ENCODE peak calls at places on chromosomes 7 and 10, in five cellular contexts. B is heart right ventricle, F is Caco-2, T is small intestine, O is spleen. K is an unnamed sample. For H3K4me1, the result is how much of the 10 kb centered on the place peaks cover.

GRCh38 chr10:108496131-108496530 is 1331.6 kb upstream of the SORCS1 start:
- DNase-seq in B (no peak), O (no peak), T (no peak), F (no peak), K (no peak)

GRCh38 chr7:11261470-11261869 is 287.8 kb downstream of the PHF14 start:
- DNase-seq in O (no peak), B (no peak), F (no peak), T (no peak), K (no peak)

GRCh38 chr7:56493196-56493595 is 377.0 kb upstream of the NUPR2 start:
- DNase-seq in B (no peak), T (no peak), O (no peak), F (no peak), K (no peak)

GRCh38 chr10:71881956-71882355 is 30.9 kb upstream of the PSAP start:
- DNase-seq in F (no peak), B (no peak), T (no peak), O (no peak), K (no peak)

GRCh38 chr10:71232089-71232998 is 20.0 kb downstream of the UNC5B start:
- DNase-seq in T (no peak), B (peak), F (no peak), O (peak), K (no peak)

GRCh38 chr7:3710531-3710930 is 409.5 kb downstream of the SDK1 start:
- DNase-seq in T (peak), O (no peak), B (no peak), F (no peak), K (no peak)

GRCh38 chr7:150429699-150430098 is 20.7 kb upstream of the GIMAP8 start:
- DNase-seq in F (no peak), T (no peak), O (no peak), B (no peak), K (no peak)

GRCh38 chr7:36755484-36755883 is 31.2 kb upstream of the AOAH start:
- DNase-seq in B (no peak), T (no peak), F (no peak), O (no peak), K (no peak)

GRCh38 chr7:15309891-15310290 is 251.9 kb downstream of the AGMO start:
- DNase-seq in B (no peak), O (no peak), T (no peak), F (no peak), K (no peak)

GRCh38 chr7:8365499-8366110 is 67.8 kb upstream of the NXPH1 start:
- DNase-seq in F (peak), O (no peak), T (peak), B (no peak), K (no peak)

GRCh38 chr7:66921396-66921917 is 432 bp downstream of the TMEM248 start:
- DNase-seq in F (no peak), B (peak), O (peak), T (no peak), K (no peak)

GRCh38 chr10:71666607-71667373 is 52.8 kb downstream of the C10orf105 start:
- DNase-seq in F (no peak), T (no peak), B (no peak), O (peak), K (no peak)

GRCh38 chr7:140375808-140376730 is 22.3 kb downstream of the SLC37A3 start:
- DNase-seq in F (no peak), O (no peak), B (no peak), T (no peak), K (peak)

GRCh38 chr7:78496226-78496625 is 697.7 kb downstream of the PHTF2 start:
- DNase-seq in B (no peak), O (no peak), T (no peak), F (no peak), K (no peak)

GRCh38 chr10:43980313-43980712 is 331.6 kb upstream of the ZNF32 start:
- DNase-seq in F (no peak), T (no peak), B (no peak), O (no peak), K (no peak)

GRCh38 chr10:126063353-126063791 is 167.0 kb downstream of the FANK1 start:
- DNase-seq in O (no peak), F (no peak), T (no peak), B (no peak), K (no peak)

GRCh38 chr10:107280293-107280692 is 115.8 kb upstream of the SORCS1 start:
- DNase-seq in F (no peak), O (no peak), T (peak), B (no peak), K (no peak)

GRCh38 chr10:108783897-108784296 is 1139.4 kb downstream of the XPNPEP1 start:
- DNase-seq in F (peak), B (no peak), T (peak), O (no peak), K (no peak)

GRCh38 chr7:45595809-45596664 is 21.9 kb downstream of the ADCY1 start:
- DNase-seq in B (no peak), T (no peak), O (peak), F (no peak), K (no peak)

GRCh38 chr10:308572-309085 is 173.4 kb downstream of the ZMYND11 start:
- DNase-seq in O (peak), T (peak), F (no peak), B (no peak), K (no peak)

GRCh38 chr10:122249991-122250750 is 20.9 kb upstream of the BTBD16 start:
- DNase-seq in T (no peak), B (peak), F (no peak), O (peak), K (no peak)

GRCh38 chr10:24762966-24763623 is 39.4 kb upstream of the ARHGAP21 start:
- DNase-seq in T (no peak), F (peak), B (no peak), O (no peak), K (no peak)

GRCh38 chr7:102814025-102814471 is 65.2 kb downstream of the FAM185A start:
- DNase-seq in B (no peak), O (no peak), F (no peak), T (no peak), K (no peak)

GRCh38 chr7:102818176-102818575 is 69.4 kb downstream of the FAM185A start:
- DNase-seq in T (no peak), O (no peak), B (no peak), F (no peak), K (no peak)

GRCh38 chr7:102810916-102811315 is 62.1 kb downstream of the FAM185A start:
- DNase-seq in F (no peak), T (no peak), B (no peak), O (no peak), K (no peak)

GRCh38 chr7:102811942-102812678 is 63.3 kb downstream of the FAM185A start:
- DNase-seq in F (no peak), O (no peak), T (peak), B (no peak), K (no peak)

DNA sequence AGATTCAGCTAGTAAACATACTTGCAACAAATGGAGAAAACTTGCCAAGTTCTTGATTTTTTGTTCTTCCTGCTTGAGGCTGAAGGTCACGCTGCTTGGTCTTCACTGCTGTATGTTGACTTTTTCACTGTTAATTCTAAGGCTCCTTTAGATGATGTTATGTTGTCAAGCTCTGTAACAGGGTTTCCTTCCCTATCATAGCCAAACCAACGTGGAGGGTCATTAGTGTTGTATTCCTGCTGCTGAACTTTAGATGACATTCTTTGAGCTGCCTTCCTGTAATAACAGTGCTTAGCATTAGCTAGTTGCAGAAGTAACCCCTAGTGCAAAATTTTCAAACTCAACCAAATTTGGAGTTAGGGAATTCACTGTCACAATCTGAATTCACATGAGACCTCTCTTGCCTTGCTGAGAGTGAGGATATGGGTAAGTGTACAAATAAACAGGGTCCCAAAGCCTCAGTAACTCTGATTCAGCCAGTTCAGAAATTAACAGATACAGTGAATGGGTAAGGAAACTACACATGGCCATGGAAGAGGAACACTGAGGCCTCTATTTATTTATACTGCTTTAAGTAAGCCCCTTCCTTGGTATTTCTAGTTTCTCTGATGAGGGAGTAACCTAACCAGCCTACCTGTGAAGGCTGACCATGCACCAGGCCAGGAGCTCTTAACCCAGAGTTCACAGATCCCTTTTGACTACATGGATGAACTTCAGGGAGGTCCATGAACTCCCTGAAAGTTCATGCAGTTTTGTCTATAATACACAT is 64.6 kb downstream of the FAM185A start:
- DNase-seq in B (no peak), T (no peak), O (no peak), F (no peak), K (no peak)
- H3K4me3 ChIP-seq in B (no peak), T (no peak), O (no peak), F (no peak), K (no peak)

GRCh38 chr10:118725784-118726507 is 28.8 kb downstream of the CACUL1 start:
- DNase-seq in O (no peak), F (no peak), B (no peak), T (no peak), K (no peak)

GRCh38 chr10:118730699-118731456 is 23.9 kb downstream of the CACUL1 start:
- DNase-seq in F (no peak), B (no peak), O (no peak), T (peak), K (no peak)

GRCh38 chr10:118732253-118733194 is 22.2 kb downstream of the CACUL1 start:
- DNase-seq in B (no peak), T (no peak), F (no peak), O (no peak), K (peak)

GRCh38 chr10:118729200-118729599 is 25.6 kb downstream of the CACUL1 start:
- DNase-seq in F (no peak), O (no peak), B (no peak), T (no peak), K (no peak)

DNA sequence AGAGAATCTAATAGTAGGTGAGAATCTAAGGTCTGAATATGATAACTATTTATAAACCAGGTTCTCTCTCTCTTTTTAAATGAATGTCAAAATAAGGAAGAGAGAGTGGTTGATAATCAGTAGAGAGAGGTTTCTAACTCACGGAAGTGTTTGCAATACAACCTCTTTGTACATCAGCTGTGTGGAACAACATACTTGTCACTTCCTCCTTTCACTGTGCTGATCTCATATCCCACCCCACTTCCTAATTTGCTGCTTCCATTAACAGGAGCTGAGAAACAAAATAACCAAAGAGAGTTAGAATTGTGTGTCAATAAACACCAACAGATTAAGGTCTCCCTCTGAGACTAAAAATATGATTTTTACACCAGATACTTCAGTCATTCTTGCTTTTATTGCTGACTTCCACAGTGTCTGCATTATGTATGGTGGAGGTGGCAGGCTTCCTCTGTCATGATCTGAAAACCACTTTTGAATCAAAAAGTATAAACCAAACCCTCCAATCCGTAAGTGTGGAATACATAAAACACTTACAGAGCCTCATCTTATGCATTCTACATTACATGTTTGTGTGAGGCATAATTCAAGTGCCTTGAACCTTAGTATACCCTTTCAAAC is 25.0 kb downstream of the CACUL1 start:
- DNase-seq in B (no peak), F (no peak), O (no peak), T (peak), K (no peak)
- H3K4me1 ChIP-seq in B (half or more), F (under half), O (half or more), T (under half), K (half or more)

GRCh38 chr7:73376671-73377412 is 48.9 kb downstream of the FKBP6 start:
- DNase-seq in B (no peak), F (no peak), T (no peak), O (no peak), K (no peak)
- H3K4me3 ChIP-seq in B (no peak), F (no peak), T (no peak), O (peak), K (no peak)

DNA sequence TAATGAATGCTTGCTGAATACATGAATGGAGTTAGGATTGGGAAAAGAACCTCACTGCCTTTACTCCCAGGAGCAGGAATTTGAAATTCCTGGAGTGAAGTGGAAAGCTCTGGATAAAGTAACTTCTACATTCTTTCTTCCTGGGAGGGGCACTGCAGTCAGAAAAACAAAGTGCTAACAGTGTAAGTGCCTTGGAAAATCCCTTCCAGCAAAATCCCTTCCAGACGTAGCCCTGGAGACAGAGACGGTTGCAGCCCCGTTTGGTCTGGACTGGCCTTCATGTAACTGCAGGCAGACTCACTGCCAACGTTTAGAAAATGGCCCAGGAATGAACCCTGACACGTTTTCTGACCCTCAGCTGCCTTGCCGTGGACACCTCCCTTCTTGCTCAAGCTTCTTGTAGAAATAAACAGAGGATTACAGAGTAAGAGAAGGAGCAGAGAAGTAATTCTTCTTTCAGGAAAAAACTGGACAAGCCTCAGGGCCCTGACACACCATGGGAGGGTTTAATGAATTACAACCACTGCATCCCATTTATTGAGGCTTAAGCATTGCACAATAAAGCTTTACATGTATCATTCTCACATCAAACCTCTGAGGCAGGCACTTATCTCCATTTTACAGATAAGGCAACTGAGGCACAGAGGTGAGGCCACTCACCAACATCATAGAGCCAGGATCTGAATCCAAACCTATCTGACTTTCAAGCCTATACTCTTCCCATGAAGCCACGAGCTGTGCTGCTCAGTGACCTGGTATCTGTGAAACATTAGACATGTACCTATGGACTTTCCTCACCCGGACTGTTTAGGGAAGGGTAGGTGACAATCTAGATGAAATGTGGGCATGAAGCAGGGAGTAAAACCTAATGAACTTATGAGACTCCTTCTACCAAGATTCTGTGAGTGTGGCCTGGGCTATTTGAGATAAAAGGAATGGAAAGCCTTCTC is 7.8 kb downstream of the ITPRIP start:
- DNase-seq in B (peak), F (no peak), T (peak), O (peak), K (no peak)
- H3K4me1 ChIP-seq in B (half or more), F (under half), T (under half), O (half or more), K (half or more)

GRCh38 chr10:8037941-8038894 is 16.3 kb upstream of the GATA3 start:
- DNase-seq in T (peak), O (no peak), F (peak), B (no peak), K (peak)
- H3K4me3 ChIP-seq in T (no peak), O (no peak), F (peak), B (no peak), K (no peak)

DNA sequence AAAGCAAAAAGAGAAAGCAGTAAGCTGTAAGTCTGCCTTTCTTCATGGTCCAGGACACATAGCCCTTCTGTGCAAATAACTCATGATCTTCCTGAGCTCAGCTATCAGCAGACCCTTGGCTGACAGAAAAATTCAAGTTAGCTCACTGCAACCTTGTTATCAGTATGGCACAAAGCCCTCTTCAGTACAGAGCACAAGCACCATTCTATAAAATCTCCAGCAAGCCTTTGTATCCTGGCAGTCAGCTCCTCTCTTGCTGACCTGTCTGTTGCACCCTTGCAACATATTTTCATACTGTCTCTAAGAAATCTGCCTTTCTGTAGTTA is 29.4 kb downstream of the WASL start:
- DNase-seq in T (no peak), O (no peak), F (no peak), B (no peak), K (no peak)
- H3K4me1 ChIP-seq in T (under half), O (under half), F (under half), B (under half), K (under half)

DNA sequence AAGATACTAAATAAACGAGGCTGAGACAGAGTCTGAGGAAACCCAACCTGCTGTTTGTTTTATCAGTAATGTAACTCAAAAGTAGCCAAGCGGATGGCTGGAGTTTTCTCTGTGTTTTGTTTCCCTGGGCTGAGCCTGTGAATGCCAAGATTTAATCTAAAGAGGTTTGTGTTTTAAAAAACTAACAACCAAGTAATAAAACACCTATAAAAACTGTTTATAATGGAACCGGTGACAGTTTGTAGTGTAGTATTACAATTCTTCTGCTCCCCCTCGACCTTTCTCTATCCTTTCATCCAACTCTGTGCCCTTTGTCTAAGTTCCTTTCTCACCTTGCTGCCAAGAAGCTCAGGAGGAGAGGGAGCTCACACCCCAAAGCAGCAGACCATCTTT is 2.6 kb upstream of the KAT6B start:
- DNase-seq in F (no peak), T (no peak), O (no peak), B (no peak), K (no peak)
- H3K4me3 ChIP-seq in F (no peak), T (no peak), O (no peak), B (no peak), K (no peak)